ENCODE peak calls at places on chromosomes 5 and 9, in five cellular contexts. One of them, this sample, is unnamed.

GRCh38 chr5:14842117-14842516 is 29.5 kb downstream of the ANKH start:
- DNase-seq in MM.1S: peak
- DNase-seq in lung: no peak
- DNase-seq in cardiac muscle cell: no peak
- DNase-seq in colonic mucosa: no peak
- DNase-seq in this sample: no peak

GRCh38 chr5:2860101-2860500 is 108.6 kb upstream of the IRX2 start:
- DNase-seq in MM.1S: no peak
- DNase-seq in lung: no peak
- DNase-seq in cardiac muscle cell: no peak
- DNase-seq in colonic mucosa: no peak
- DNase-seq in this sample: no peak

GRCh38 chr5:111143910-111144309 is 51.8 kb downstream of the WDR36 start:
- DNase-seq in MM.1S: no peak
- DNase-seq in lung: no peak
- DNase-seq in cardiac muscle cell: no peak
- DNase-seq in colonic mucosa: no peak
- DNase-seq in this sample: peak

GRCh38 chr5:152938630-152939029 is 533.6 kb upstream of the NMUR2 start:
- DNase-seq in MM.1S: no peak
- DNase-seq in lung: no peak
- DNase-seq in cardiac muscle cell: no peak
- DNase-seq in colonic mucosa: no peak
- DNase-seq in this sample: no peak

GRCh38 chr9:91495450-91495849 is 71.8 kb upstream of the NFIL3 start:
- DNase-seq in MM.1S: no peak
- DNase-seq in lung: no peak
- DNase-seq in cardiac muscle cell: no peak
- DNase-seq in colonic mucosa: no peak
- DNase-seq in this sample: peak

GRCh38 chr5:131821221-131821620 is 24.4 kb upstream of the FNIP1 start:
- DNase-seq in MM.1S: no peak
- DNase-seq in lung: no peak
- DNase-seq in cardiac muscle cell: no peak
- DNase-seq in colonic mucosa: no peak
- DNase-seq in this sample: no peak

GRCh38 chr9:130483281-130483949 is 38.7 kb downstream of the ASS1 start:
- DNase-seq in MM.1S: no peak
- DNase-seq in lung: no peak
- DNase-seq in cardiac muscle cell: no peak
- DNase-seq in colonic mucosa: no peak
- DNase-seq in this sample: no peak

GRCh38 chr9:83304686-83305085 is 233.5 kb downstream of the FRMD3 start:
- DNase-seq in MM.1S: no peak
- DNase-seq in lung: peak
- DNase-seq in cardiac muscle cell: no peak
- DNase-seq in colonic mucosa: peak
- DNase-seq in this sample: peak

GRCh38 chr5:94691947-94692346 is 73.5 kb downstream of the SLF1 start:
- DNase-seq in MM.1S: no peak
- DNase-seq in lung: no peak
- DNase-seq in cardiac muscle cell: no peak
- DNase-seq in colonic mucosa: no peak
- DNase-seq in this sample: peak

DNA sequence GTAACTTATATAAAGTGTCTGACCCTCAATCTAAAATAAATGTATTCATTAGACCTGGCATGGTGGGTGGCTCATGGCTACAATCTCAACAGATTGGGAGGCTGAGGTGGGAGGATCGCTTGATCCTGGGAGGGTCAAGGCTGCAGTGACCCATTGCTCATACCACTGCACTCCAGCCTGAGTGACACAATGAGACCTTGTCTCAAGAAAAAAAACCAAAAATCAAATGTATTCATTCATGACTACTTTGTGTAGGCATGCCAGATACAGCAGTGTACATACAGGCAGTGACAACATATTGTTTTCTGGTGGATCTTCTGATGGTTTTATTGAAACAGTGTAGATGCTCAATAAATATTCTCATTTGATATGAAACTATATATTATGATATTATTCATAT is 201.0 kb downstream of the TRIM32 start:
- DNase-seq in MM.1S: no peak
- DNase-seq in lung: no peak
- DNase-seq in cardiac muscle cell: no peak
- DNase-seq in colonic mucosa: no peak
- DNase-seq in this sample: no peak
- TF ChIP-seq CTCF in MM.1S: no peak
- TF ChIP-seq CTCF in lung: no peak
- TF ChIP-seq CTCF in cardiac muscle cell: no peak
- TF ChIP-seq CTCF in colonic mucosa: no peak
- TF ChIP-seq CTCF in this sample: no peak

GRCh38 chr5:24649531-24649930 is 4.8 kb upstream of the CDH10 start:
- DNase-seq in MM.1S: no peak
- DNase-seq in lung: no peak
- DNase-seq in cardiac muscle cell: no peak
- DNase-seq in colonic mucosa: no peak
- DNase-seq in this sample: no peak
- H3K4me3 ChIP-seq in MM.1S: no peak
- H3K4me3 ChIP-seq in lung: no peak
- H3K4me3 ChIP-seq in cardiac muscle cell: no peak
- H3K4me3 ChIP-seq in colonic mucosa: no peak
- H3K4me3 ChIP-seq in this sample: no peak

DNA sequence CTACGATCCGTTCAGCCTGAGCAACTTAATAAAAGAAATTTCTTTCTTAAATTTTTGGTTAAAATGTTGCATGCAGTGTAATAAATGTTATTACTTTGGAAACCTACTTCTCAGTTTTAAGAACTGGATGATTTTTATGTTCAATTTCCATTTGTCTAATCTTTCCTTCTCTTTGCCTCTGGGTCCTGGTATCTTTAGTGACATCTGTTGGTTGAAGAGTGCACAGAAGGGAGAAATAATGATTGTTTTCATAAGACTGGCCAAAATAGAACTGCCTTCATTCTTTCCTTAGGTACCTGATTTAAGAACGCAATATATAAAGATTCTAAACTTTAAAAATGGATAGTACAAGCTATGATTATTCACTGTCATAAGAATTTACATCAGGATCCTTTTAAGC is 83.0 kb upstream of the TLX3 start:
- DNase-seq in MM.1S: no peak
- DNase-seq in lung: no peak
- DNase-seq in cardiac muscle cell: no peak
- DNase-seq in colonic mucosa: no peak
- DNase-seq in this sample: peak
- TF ChIP-seq CTCF in MM.1S: peak
- TF ChIP-seq CTCF in lung: no peak
- TF ChIP-seq CTCF in cardiac muscle cell: peak
- TF ChIP-seq CTCF in colonic mucosa: no peak
- TF ChIP-seq CTCF in this sample: peak

DNA sequence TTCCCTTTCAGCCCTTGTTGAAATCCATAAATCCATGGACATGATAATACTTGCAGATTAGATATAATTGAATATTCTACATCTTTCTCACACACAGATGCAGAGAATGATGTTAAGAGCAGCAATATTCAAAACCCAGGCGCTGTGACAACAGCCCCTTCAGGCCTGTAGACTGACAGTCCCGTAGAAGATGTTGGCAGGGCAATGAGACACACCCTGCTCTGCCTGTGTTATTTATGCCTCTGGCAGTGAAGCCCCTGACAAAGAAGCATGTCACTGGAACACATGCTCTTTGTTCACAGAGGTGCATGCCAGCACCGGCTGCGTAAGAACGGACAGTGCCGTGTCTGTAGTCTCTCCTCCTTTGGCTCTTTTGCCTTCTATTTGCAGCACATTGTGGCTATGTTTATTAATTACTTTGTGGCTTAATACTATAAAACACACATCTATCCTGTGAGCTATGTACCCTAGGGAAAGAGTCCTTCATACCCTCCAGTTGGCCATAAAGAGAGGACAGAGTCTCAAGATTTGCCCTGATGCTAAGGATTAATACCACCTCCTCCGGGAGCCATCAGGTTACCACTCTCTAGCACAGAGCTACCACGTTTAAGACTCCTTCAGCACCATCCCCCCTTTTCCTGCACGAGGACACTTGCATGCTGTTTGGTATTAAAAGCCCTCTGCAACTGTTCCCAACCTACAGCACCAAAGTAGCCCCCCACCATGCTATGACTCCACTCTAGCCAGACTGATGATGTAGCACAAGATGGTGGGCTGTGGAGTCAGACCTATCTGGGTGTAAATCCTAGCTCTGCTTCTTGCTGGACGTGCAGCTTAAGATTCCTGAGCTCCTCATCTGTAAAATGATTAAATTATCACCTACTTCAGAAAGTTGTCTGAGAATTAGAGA is 2.0 kb upstream of the ANP32B start:
- DNase-seq in MM.1S: no peak
- DNase-seq in lung: no peak
- DNase-seq in cardiac muscle cell: no peak
- DNase-seq in colonic mucosa: peak
- DNase-seq in this sample: no peak
- H3K4me3 ChIP-seq in MM.1S: no peak
- H3K4me3 ChIP-seq in lung: no peak
- H3K4me3 ChIP-seq in cardiac muscle cell: no peak
- H3K4me3 ChIP-seq in colonic mucosa: no peak
- H3K4me3 ChIP-seq in this sample: no peak

GRCh38 chr5:56827043-56827442 is 11.7 kb downstream of the MAP3K1 start:
- DNase-seq in MM.1S: peak
- DNase-seq in lung: no peak
- DNase-seq in cardiac muscle cell: no peak
- DNase-seq in colonic mucosa: no peak
- DNase-seq in this sample: no peak
- TF ChIP-seq CTCF in MM.1S: peak
- TF ChIP-seq CTCF in lung: no peak
- TF ChIP-seq CTCF in cardiac muscle cell: peak
- TF ChIP-seq CTCF in colonic mucosa: no peak
- TF ChIP-seq CTCF in this sample: peak

DNA sequence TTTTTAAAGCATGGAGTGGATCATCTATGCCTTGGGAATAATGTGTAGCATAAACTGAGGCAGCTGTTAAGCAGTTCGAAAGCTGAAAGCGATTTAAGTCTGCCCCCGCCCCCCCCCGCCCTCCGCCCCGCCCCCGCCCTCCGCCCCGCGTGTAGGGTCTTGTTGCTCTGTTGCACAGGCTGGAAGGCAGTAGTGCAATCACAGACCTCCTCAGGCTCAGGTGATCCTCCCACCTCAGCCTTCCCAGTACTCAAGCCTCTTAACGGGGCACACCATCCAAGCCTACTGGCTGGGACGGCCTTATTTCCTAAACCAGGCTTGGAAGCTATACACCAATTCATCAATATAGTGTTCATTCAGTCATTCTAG is 942 bp downstream of the ANKDD1B start:
- DNase-seq in MM.1S: no peak
- DNase-seq in lung: no peak
- DNase-seq in cardiac muscle cell: no peak
- DNase-seq in colonic mucosa: no peak
- DNase-seq in this sample: no peak
- H3K4me3 ChIP-seq in MM.1S: no peak
- H3K4me3 ChIP-seq in lung: no peak
- H3K4me3 ChIP-seq in cardiac muscle cell: no peak
- H3K4me3 ChIP-seq in colonic mucosa: peak
- H3K4me3 ChIP-seq in this sample: peak

GRCh38 chr5:99702565-99702964 is 773.8 kb upstream of the CHD1 start:
- DNase-seq in MM.1S: no peak
- DNase-seq in lung: no peak
- DNase-seq in cardiac muscle cell: no peak
- DNase-seq in colonic mucosa: no peak
- DNase-seq in this sample: no peak
- TF ChIP-seq CTCF in MM.1S: no peak
- TF ChIP-seq CTCF in lung: no peak
- TF ChIP-seq CTCF in cardiac muscle cell: no peak
- TF ChIP-seq CTCF in colonic mucosa: no peak
- TF ChIP-seq CTCF in this sample: no peak

DNA sequence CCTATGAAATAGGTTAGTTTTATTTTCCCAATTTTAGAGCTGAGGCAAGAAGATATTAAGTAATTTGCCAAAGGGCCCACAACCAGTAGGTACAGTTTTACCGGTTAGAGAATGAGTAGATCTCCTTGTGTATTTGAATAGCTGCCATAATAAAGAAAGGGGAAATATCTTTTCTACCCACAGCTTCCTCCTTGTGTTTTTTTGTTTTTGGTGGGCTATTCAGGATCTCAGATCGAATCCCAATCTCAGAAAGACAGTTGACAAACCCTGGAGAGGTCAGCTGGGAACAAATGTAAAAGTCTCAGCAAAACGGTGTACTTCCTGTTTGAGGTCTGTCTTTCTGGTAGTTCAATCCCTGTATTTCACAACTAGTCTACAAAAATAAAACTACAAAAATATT is 11.8 kb downstream of the SLC31A1 start:
- DNase-seq in MM.1S: no peak
- DNase-seq in lung: no peak
- DNase-seq in cardiac muscle cell: no peak
- DNase-seq in colonic mucosa: no peak
- DNase-seq in this sample: no peak
- H3K4me3 ChIP-seq in MM.1S: no peak
- H3K4me3 ChIP-seq in lung: no peak
- H3K4me3 ChIP-seq in cardiac muscle cell: no peak
- H3K4me3 ChIP-seq in colonic mucosa: no peak
- H3K4me3 ChIP-seq in this sample: no peak

This sample was measured in astrocyte of the spinal cord.